ENCODE peak calls at places on chromosomes 11 and 22, in five cellular contexts. I is GM13977, D is choroid plexus epithelial cell, Z is lung, V is IMR-90. F is an unnamed sample.

GRCh38 chr22:29481265-29482000 is 1.4 kb downstream of the NEFH start:
- DNase-seq in Z (no peak), I (no peak), D (no peak), V (no peak), F (no peak)

GRCh38 chr11:2203440-2204259 is 32.0 kb upstream of the TH start:
- DNase-seq in Z (no peak), I (no peak), D (no peak), V (no peak), F (peak)

GRCh38 chr11:111836766-111837165 is 34.6 kb downstream of the ALG9 start:
- DNase-seq in I (peak), D (peak), V (peak), Z (no peak), F (no peak)

GRCh38 chr11:130431337-130431773 is 2.9 kb upstream of the ADAMTS8 start:
- DNase-seq in D (peak), I (peak), V (peak), Z (peak), F (peak)

GRCh38 chr22:25780673-25781072 is 38.7 kb downstream of the MYO18B start:
- DNase-seq in V (no peak), D (no peak), Z (no peak), I (no peak), F (no peak)

GRCh38 chr11:1830119-1830499 is 4.7 kb upstream of the SYT8 start:
- DNase-seq in I (no peak), V (no peak), Z (no peak), D (no peak), F (no peak)

GRCh38 chr22:39818050-39818449 is 75.5 kb downstream of the ENTHD1 start:
- DNase-seq in I (no peak), D (peak), V (peak), Z (no peak), F (no peak)

GRCh38 chr22:31897842-31898241 is 46.5 kb upstream of the YWHAH start:
- DNase-seq in I (no peak), V (peak), D (no peak), Z (no peak), F (no peak)

DNA sequence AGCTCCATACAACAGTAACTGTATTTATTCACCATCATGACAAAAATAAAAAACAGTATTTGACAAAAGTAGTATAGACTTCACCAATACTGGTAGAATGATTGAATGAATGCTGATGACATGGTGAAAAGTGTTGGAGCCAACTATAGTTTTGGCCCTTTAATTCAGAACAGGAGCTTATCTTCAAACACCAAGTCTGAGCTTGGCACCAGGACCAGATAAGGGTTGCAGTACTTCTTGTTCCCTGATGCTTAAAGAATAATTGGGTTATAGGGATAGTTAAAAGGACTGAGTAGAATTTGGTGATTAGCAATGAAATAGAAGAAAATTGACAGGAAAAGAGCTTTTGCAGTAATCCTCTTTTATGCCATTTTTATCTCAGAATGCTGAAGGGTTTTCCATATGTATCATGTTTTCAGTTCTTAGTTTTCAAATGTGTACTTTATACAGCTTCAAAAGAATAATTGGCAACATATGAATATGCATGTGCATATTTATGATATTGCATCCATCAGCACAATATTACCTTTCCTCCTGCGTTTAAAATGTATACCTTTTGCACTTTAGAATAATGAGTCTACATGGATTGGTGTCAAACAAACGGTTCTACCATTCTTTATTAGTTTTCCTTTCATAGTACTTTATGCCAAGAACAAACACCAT is 214.2 kb upstream of the ARHGAP42 start:
- DNase-seq in D (no peak), I (no peak), V (no peak), Z (no peak), F (peak)
- TF ChIP-seq CTCF in D (no peak), I (no peak), V (no peak), Z (no peak), F (no peak)

GRCh38 chr11:75783416-75784084 is 15.0 kb downstream of the DGAT2 start:
- DNase-seq in D (no peak), Z (no peak), I (no peak), V (no peak), F (no peak)
- TF ChIP-seq CTCF in D (no peak), Z (no peak), I (no peak), V (no peak), F (no peak)

DNA sequence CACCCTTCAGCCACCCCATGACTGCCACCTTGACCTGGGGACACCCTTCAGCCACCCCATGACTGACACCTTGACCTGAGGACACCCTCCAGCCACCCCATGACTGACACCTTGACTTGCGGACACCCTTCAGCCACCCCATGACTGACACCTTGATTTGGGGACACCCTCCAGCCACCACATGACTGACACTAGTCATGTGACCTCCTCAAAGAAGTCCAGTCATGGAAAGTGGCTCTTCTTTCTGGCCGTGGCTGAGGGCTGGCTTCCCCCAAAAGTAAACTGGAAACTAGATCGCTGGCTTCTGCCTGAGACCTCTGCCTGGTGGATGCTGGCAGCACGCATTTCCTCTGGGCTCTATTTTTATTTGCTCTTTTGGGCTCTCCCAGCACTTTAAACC is 28.4 kb downstream of the ARFGAP2 start:
- DNase-seq in V (no peak), Z (no peak), I (no peak), D (no peak), F (no peak)
- TF ChIP-seq CTCF in V (no peak), Z (no peak), I (no peak), D (no peak), F (no peak)

GRCh38 chr11:45518853-45519545 is 146.4 kb downstream of the CHST1 start:
- DNase-seq in Z (no peak), I (no peak), D (no peak), V (no peak), F (no peak)

GRCh38 chr11:45517171-45517770 is 148.2 kb downstream of the CHST1 start:
- DNase-seq in Z (no peak), V (no peak), I (no peak), D (no peak), F (no peak)

GRCh38 chr11:45513806-45514340 is 151.5 kb downstream of the CHST1 start:
- DNase-seq in I (no peak), Z (no peak), V (no peak), D (no peak), F (no peak)

GRCh38 chr11:45512749-45513148 is 152.7 kb downstream of the CHST1 start:
- DNase-seq in Z (no peak), D (no peak), V (no peak), I (no peak), F (no peak)

DNA sequence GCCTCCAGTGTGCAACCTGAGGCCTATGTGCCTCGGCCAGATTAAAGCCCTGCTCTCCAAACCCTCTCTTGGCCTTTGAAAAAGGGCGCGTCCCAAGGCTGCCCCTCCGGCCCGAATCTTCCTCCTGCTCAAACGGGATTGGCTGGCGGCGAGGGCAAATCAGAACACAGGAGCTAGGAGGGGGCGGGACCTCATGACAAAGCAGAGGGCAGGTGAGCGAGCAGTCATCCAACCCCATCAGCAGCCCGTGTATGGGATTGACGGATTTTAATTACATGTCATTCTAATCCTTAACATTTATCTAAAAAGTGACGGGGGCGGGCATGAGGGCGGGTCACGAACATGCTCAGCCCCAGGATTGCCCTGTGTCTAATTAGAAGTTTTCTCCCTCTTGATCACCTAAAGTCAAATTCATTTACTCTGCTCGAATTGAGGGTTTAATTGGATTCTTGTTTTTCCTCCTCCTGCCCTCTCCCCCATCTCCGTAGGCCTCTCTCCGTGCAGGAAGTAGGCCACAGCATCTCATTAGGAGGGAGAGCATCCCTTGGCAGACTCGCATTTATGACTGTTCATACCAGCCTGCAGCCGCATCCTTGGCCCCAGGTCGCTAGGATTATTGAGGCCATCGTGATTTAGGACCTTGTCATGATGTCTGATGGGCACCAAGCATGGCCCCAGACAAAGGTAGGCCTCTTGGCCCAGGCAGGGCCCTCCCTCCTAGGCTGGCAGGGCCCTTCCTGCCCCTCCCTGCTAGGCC is 147.1 kb downstream of the CHST1 start:
- DNase-seq in V (no peak), D (no peak), I (no peak), Z (no peak), F (no peak)
- TF ChIP-seq CTCF in V (no peak), D (no peak), I (no peak), Z (no peak), F (no peak)

DNA sequence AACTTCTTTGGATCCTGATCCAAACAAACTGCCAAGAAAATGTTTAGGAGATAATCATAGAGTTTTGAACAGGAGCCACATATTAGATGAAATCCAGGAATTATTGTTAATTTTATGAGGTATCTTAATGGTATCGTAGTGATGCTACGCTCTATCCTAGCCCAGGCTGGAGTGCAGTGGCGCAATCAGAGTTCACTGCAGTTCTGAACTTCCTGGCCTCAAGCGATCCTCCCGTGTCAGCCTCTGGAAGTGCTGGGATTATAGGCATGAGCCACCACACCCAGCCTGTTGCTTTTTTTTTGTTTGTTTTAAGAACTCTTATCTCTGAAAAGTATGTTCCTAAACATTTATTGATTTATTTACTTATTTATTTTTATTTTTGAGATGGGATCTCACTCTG is 2.4 kb downstream of the GSTT4 start:
- DNase-seq in D (no peak), I (no peak), Z (no peak), V (no peak), F (no peak)
- TF ChIP-seq CTCF in D (no peak), I (no peak), Z (no peak), V (no peak), F (no peak)

DNA sequence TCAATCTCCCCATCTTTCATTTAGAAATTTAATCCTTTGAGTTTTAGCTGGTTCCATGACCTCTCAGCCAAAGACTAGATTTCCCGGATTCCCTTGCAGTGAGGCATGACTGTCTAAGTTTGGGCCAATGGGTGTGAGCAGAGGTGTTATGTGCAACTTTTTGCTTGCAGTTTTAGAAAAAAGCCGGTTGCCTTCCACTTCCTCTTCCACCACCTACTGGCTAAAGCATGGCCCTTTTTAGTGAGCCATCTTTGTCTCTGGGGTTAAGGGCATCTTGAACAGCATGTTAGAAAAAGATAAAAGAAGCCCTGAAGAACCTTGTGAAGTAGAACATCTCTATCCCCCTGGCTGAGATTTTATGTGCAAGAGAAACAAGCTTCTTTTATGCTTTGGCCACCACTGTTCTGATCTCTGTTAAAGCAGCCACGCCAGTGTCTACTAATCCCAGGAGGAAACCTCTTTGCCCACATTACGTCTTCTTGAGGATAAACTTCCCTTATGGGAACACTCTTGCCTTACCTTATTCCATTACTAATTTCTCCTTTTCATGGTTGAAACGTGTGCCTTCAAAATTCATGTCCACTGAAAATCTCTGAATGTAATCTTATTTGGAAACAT is 279.9 kb downstream of the TENM4 start:
- DNase-seq in D (no peak), I (no peak), V (no peak), Z (no peak), F (no peak)
- TF ChIP-seq CTCF in D (no peak), I (peak), V (no peak), Z (no peak), F (no peak)

F was measured in stomach.